ENCODE peak calls at places on chromosomes 11 and 22, in seven cellular contexts. One of them, this sample, is unnamed.

GRCh38 chr11:60130496-60130895 is 42.0 kb downstream of the MS4A2 start:
- DNase-seq in A549: peak; percentile 42
- DNase-seq in GM12878: no peak
- DNase-seq in sigmoid colon: no peak
- DNase-seq in ovary: no peak
- DNase-seq in adrenal gland: peak; percentile 61
- DNase-seq in uterus: peak; percentile 23
- DNase-seq in this sample: no peak

GRCh38 chr11:6995703-6996102 is 24.4 kb downstream of the ZNF214 start:
- DNase-seq in GM12878: no peak
- DNase-seq in ovary: no peak
- DNase-seq in A549: no peak
- DNase-seq in uterus: no peak
- DNase-seq in sigmoid colon: no peak
- DNase-seq in adrenal gland: no peak
- DNase-seq in this sample: no peak

GRCh38 chr11:111324277-111324720 is 26.0 kb downstream of the POU2AF3 start:
- DNase-seq in ovary: no peak
- DNase-seq in A549: no peak
- DNase-seq in sigmoid colon: no peak
- DNase-seq in uterus: no peak
- DNase-seq in GM12878: no peak
- DNase-seq in adrenal gland: no peak
- DNase-seq in this sample: no peak

GRCh38 chr11:90135016-90135415 is 553 bp downstream of the NAALAD2 start:
- DNase-seq in A549: no peak
- DNase-seq in GM12878: no peak
- DNase-seq in ovary: no peak
- DNase-seq in uterus: no peak
- DNase-seq in sigmoid colon: no peak
- DNase-seq in adrenal gland: no peak
- DNase-seq in this sample: no peak

GRCh38 chr22:20399866-20400605 is 6.1 kb downstream of the ZNF74 start:
- DNase-seq in ovary: no peak
- DNase-seq in adrenal gland: no peak
- DNase-seq in sigmoid colon: no peak
- DNase-seq in A549: no peak
- DNase-seq in GM12878: no peak
- DNase-seq in uterus: no peak
- DNase-seq in this sample: no peak

GRCh38 chr11:132523929-132524328 is 1008.4 kb downstream of the OPCML start:
- DNase-seq in GM12878: no peak
- DNase-seq in adrenal gland: no peak
- DNase-seq in sigmoid colon: no peak
- DNase-seq in A549: no peak
- DNase-seq in ovary: no peak
- DNase-seq in uterus: no peak
- DNase-seq in this sample: no peak

GRCh38 chr11:120956710-120957500 is 67.0 kb upstream of the TBCEL start:
- DNase-seq in GM12878: no peak
- DNase-seq in ovary: no peak
- DNase-seq in uterus: no peak
- DNase-seq in sigmoid colon: no peak
- DNase-seq in adrenal gland: no peak
- DNase-seq in A549: no peak
- DNase-seq in this sample: no peak

GRCh38 chr22:23240639-23241389 is 60.5 kb downstream of the BCR start:
- DNase-seq in ovary: no peak
- DNase-seq in sigmoid colon: no peak
- DNase-seq in GM12878: no peak
- DNase-seq in uterus: no peak
- DNase-seq in A549: peak; percentile 14
- DNase-seq in adrenal gland: no peak
- DNase-seq in this sample: no peak

GRCh38 chr11:12175694-12176241 is 65.4 kb downstream of the MICAL2 start:
- DNase-seq in adrenal gland: no peak
- DNase-seq in sigmoid colon: no peak
- DNase-seq in GM12878: no peak
- DNase-seq in ovary: no peak
- DNase-seq in A549: peak; percentile 77
- DNase-seq in uterus: no peak
- DNase-seq in this sample: no peak

GRCh38 chr11:111387318-111387863 is 8.3 kb upstream of the POU2AF1 start:
- DNase-seq in uterus: no peak
- DNase-seq in A549: no peak
- DNase-seq in sigmoid colon: peak; percentile 79
- DNase-seq in GM12878: no peak
- DNase-seq in adrenal gland: peak; percentile 84
- DNase-seq in ovary: no peak
- DNase-seq in this sample: no peak

GRCh38 chr11:112627588-112628045 is 333.6 kb upstream of the NCAM1 start:
- DNase-seq in sigmoid colon: no peak
- DNase-seq in A549: no peak
- DNase-seq in adrenal gland: no peak
- DNase-seq in ovary: no peak
- DNase-seq in uterus: no peak
- DNase-seq in GM12878: peak; percentile 83
- DNase-seq in this sample: no peak

GRCh38 chr22:17612057-17612456 is 16.5 kb downstream of the ATP6V1E1 start:
- DNase-seq in ovary: no peak
- DNase-seq in GM12878: no peak
- DNase-seq in uterus: no peak
- DNase-seq in adrenal gland: no peak
- DNase-seq in sigmoid colon: no peak
- DNase-seq in A549: no peak
- DNase-seq in this sample: no peak

GRCh38 chr11:60866911-60867870 is at the start of gene ZP1:
- DNase-seq in ovary: no peak
- DNase-seq in uterus: no peak
- DNase-seq in adrenal gland: no peak
- DNase-seq in GM12878: no peak
- DNase-seq in A549: no peak
- DNase-seq in sigmoid colon: peak; percentile 57
- DNase-seq in this sample: no peak

GRCh38 chr11:81377418-81377817 is 1356.2 kb downstream of the FAM181B start:
- DNase-seq in A549: no peak
- DNase-seq in uterus: no peak
- DNase-seq in adrenal gland: no peak
- DNase-seq in sigmoid colon: no peak
- DNase-seq in GM12878: no peak
- DNase-seq in ovary: no peak
- DNase-seq in this sample: no peak

GRCh38 chr22:41524809-41525449 is 19.3 kb downstream of the POLR3H start:
- DNase-seq in sigmoid colon: no peak
- DNase-seq in GM12878: no peak
- DNase-seq in A549: no peak
- DNase-seq in ovary: peak; percentile 70
- DNase-seq in uterus: no peak
- DNase-seq in adrenal gland: peak; percentile 36
- DNase-seq in this sample: no peak
- TF ChIP-seq POLR2A in sigmoid colon: no peak
- TF ChIP-seq POLR2A in GM12878: peak; percentile 70
- TF ChIP-seq POLR2A in A549: no peak
- TF ChIP-seq POLR2A in ovary: no peak
- TF ChIP-seq POLR2A in uterus: no peak
- TF ChIP-seq POLR2A in adrenal gland: no peak
- TF ChIP-seq POLR2A in this sample: no peak

DNA sequence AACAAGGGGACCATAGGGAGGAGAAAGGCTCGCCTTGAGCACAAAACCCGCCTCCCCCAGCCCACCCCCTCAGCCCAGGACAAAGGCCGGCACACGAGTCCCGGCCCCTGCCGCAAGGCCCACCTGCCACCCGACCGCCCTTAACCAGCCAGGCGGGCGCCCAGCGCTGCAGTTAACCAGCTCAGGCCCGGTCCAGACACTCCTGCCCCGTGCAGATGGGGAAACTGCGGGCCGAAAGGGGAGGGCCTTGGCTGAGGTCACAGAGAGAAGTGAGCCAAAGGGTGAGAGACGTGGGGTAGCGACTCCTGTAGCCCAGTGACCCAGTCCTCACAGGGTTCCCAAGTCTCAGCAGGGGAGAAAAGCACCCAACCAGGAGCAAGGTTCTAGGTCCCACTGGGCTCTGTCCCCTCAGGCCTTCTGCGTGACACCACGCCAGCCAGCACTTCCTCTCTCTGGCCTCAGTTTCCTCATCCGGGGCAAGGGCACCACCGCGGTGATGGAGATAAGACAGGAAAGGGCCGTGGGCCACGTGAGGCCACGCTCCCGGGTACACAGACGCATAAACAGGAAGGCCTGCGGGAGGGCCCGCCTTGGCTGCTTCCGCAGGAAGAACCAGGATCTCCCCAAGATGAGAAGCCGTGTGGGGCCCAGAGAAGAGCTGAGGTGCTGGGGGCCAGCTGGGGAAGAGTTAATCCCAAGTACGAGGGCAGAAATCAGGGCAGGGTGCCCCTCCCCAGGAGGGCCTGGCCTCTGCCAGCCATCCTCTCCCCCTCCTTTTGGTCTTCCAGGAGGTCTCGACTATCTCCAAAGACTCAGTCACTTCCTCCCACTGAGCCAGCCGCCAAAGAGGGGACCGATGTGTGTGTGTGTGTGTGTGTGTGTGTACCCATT is 1.8 kb downstream of the MFNG start:
- DNase-seq in sigmoid colon: peak; percentile 83
- DNase-seq in A549: no peak
- DNase-seq in GM12878: peak; percentile 75
- DNase-seq in uterus: peak; percentile 61
- DNase-seq in ovary: no peak
- DNase-seq in adrenal gland: peak; percentile 76
- DNase-seq in this sample: no peak
- TF ChIP-seq POLR2A in sigmoid colon: no peak
- TF ChIP-seq POLR2A in A549: no peak
- TF ChIP-seq POLR2A in GM12878: peak; percentile 74
- TF ChIP-seq POLR2A in uterus: no peak
- TF ChIP-seq POLR2A in ovary: no peak
- TF ChIP-seq POLR2A in adrenal gland: no peak
- TF ChIP-seq POLR2A in this sample: no peak

GRCh38 chr11:44357734-44358133 is 47.8 kb upstream of the ALX4 start:
- DNase-seq in GM12878: no peak
- DNase-seq in A549: no peak
- DNase-seq in adrenal gland: no peak
- DNase-seq in sigmoid colon: no peak
- DNase-seq in uterus: no peak
- DNase-seq in ovary: no peak
- DNase-seq in this sample: no peak
- TF ChIP-seq POLR2A in GM12878: no peak
- TF ChIP-seq POLR2A in A549: no peak
- TF ChIP-seq POLR2A in adrenal gland: no peak
- TF ChIP-seq POLR2A in sigmoid colon: no peak
- TF ChIP-seq POLR2A in uterus: no peak
- TF ChIP-seq POLR2A in ovary: no peak
- TF ChIP-seq POLR2A in this sample: no peak

GRCh38 chr22:39292002-39292401 is 27.4 kb downstream of the RPL3 start:
- DNase-seq in GM12878: no peak
- DNase-seq in ovary: no peak
- DNase-seq in A549: peak; percentile 48
- DNase-seq in sigmoid colon: no peak
- DNase-seq in uterus: no peak
- DNase-seq in adrenal gland: no peak
- DNase-seq in this sample: no peak

GRCh38 chr22:39291501-39291900 is 27.9 kb downstream of the RPL3 start:
- DNase-seq in GM12878: no peak
- DNase-seq in sigmoid colon: no peak
- DNase-seq in A549: no peak
- DNase-seq in adrenal gland: no peak
- DNase-seq in ovary: no peak
- DNase-seq in uterus: no peak
- DNase-seq in this sample: no peak

GRCh38 chr22:39290724-39291161 is 28.7 kb downstream of the RPL3 start:
- DNase-seq in adrenal gland: peak; percentile 83
- DNase-seq in sigmoid colon: peak; percentile 84
- DNase-seq in ovary: peak; percentile 90
- DNase-seq in A549: peak; percentile 77
- DNase-seq in uterus: peak; percentile 78
- DNase-seq in GM12878: no peak
- DNase-seq in this sample: peak; percentile 84

GRCh38 chr22:39293766-39294368 is 25.6 kb downstream of the RPL3 start:
- DNase-seq in GM12878: no peak
- DNase-seq in A549: no peak
- DNase-seq in ovary: no peak
- DNase-seq in adrenal gland: no peak
- DNase-seq in uterus: no peak
- DNase-seq in sigmoid colon: no peak
- DNase-seq in this sample: no peak

GRCh38 chr22:39292561-39293074 is 26.8 kb downstream of the RPL3 start:
- DNase-seq in ovary: peak; percentile 95
- DNase-seq in GM12878: no peak
- DNase-seq in sigmoid colon: peak; percentile 93
- DNase-seq in uterus: peak; percentile 95
- DNase-seq in A549: peak; percentile 93
- DNase-seq in adrenal gland: peak; percentile 98
- DNase-seq in this sample: peak; percentile 96
- TF ChIP-seq POLR2A in ovary: no peak
- TF ChIP-seq POLR2A in GM12878: no peak
- TF ChIP-seq POLR2A in sigmoid colon: no peak
- TF ChIP-seq POLR2A in uterus: no peak
- TF ChIP-seq POLR2A in A549: no peak
- TF ChIP-seq POLR2A in adrenal gland: peak; percentile 24
- TF ChIP-seq POLR2A in this sample: peak; percentile 34

GRCh38 chr11:54946429-54946828 is 239.8 kb downstream of the OR4A5 start:
- DNase-seq in uterus: no peak
- DNase-seq in ovary: no peak
- DNase-seq in A549: no peak
- DNase-seq in sigmoid colon: no peak
- DNase-seq in GM12878: no peak
- DNase-seq in adrenal gland: no peak
- DNase-seq in this sample: no peak
- TF ChIP-seq POLR2A in uterus: no peak
- TF ChIP-seq POLR2A in ovary: no peak
- TF ChIP-seq POLR2A in A549: no peak
- TF ChIP-seq POLR2A in sigmoid colon: no peak
- TF ChIP-seq POLR2A in GM12878: no peak
- TF ChIP-seq POLR2A in adrenal gland: no peak
- TF ChIP-seq POLR2A in this sample: no peak